ENCODE peak calls at places on chromosome 19, in six cellular contexts. A is psoas muscle, R is Peyer's patch, M is SK-N-SH, B is heart left ventricle, T is cardiac muscle cell. U is an unnamed sample.
A peak's percentile ranks its signal among the peaks of the same experiment; 100 is the strongest.

GRCh38 chr19:18503971-18504885 is 17.6 kb downstream of the ELL start:
- DNase-seq in A (no peak), R (peak; percentile 84), M (no peak), B (no peak), T (no peak), U (no peak)

GRCh38 chr19:45881909-45882528 is 3.9 kb downstream of the IRF2BP1 start:
- DNase-seq in A (no peak), R (peak; percentile 54), M (peak; percentile 17), B (no peak), T (no peak), U (no peak)

GRCh38 chr19:1213391-1214286 is 8.1 kb downstream of the STK11 start:
- DNase-seq in A (peak; percentile 80), R (peak; percentile 84), M (peak; percentile 57), B (peak; percentile 72), T (no peak), U (peak; percentile 91)

GRCh38 chr19:18161691-18162039 is 8.7 kb downstream of the PIK3R2 start:
- DNase-seq in A (no peak), R (no peak), M (no peak), B (no peak), T (no peak), U (no peak)

GRCh38 chr19:38079926-38080380 is 144.1 kb downstream of the DPF1 start:
- DNase-seq in A (no peak), R (no peak), M (no peak), B (no peak), T (no peak), U (no peak)

GRCh38 chr19:18203408-18203862 is 407 bp downstream of the RAB3A start:
- DNase-seq in A (peak; percentile 53), R (peak; percentile 71), M (peak; percentile 69), B (no peak), T (no peak), U (peak; percentile 36)

GRCh38 chr19:5978606-5979552 is 939 bp upstream of the RANBP3 start:
- DNase-seq in A (peak; percentile 50), R (no peak), M (peak; percentile 42), B (no peak), T (no peak), U (no peak)

GRCh38 chr19:5951338-5951861 is 26.5 kb downstream of the RANBP3 start:
- DNase-seq in A (no peak), R (no peak), M (no peak), B (no peak), T (no peak), U (no peak)

GRCh38 chr19:6234527-6234926 is 45.2 kb downstream of the MLLT1 start:
- DNase-seq in A (no peak), R (no peak), M (peak; percentile 31), B (no peak), T (no peak), U (no peak)

GRCh38 chr19:3389876-3390361 is 23.5 kb downstream of the NFIC start:
- DNase-seq in A (peak; percentile 55), R (no peak), M (no peak), B (no peak), T (peak; percentile 67), U (no peak)

GRCh38 chr19:19628499-19629134 is 597 bp upstream of the LPAR2 start:
- DNase-seq in A (no peak), R (peak; percentile 78), M (peak; percentile 95), B (no peak), T (peak; percentile 86), U (no peak)

GRCh38 chr19:30064776-30065494 is 122.9 kb downstream of the URI1 start:
- DNase-seq in A (no peak), R (peak; percentile 24), M (peak; percentile 40), B (no peak), T (no peak), U (no peak)

GRCh38 chr19:27738569-27739193 is 1474.3 kb downstream of the UQCRFS1 start:
- DNase-seq in A (no peak), R (peak; percentile 8), M (no peak), B (no peak), T (no peak), U (no peak)

GRCh38 chr19:17720487-17720839 is 1.2 kb downstream of the MAP1S start:
- DNase-seq in A (no peak), R (no peak), M (no peak), B (no peak), T (no peak), U (no peak)

GRCh38 chr19:46812898-46813569 is 24.6 kb upstream of the SLC1A5 start:
- DNase-seq in A (no peak), R (no peak), M (peak; percentile 67), B (no peak), T (peak; percentile 29), U (peak; percentile 92)

GRCh38 chr19:10718205-10719196 is 622 bp downstream of the DNM2 start:
- DNase-seq in A (peak; percentile 55), R (no peak), M (peak; percentile 70), B (peak; percentile 39), T (peak; percentile 76), U (peak; percentile 34)

GRCh38 chr19:2246801-2247361 is 2.2 kb upstream of the AMH start:
- DNase-seq in A (peak; percentile 73), R (no peak), M (peak; percentile 49), B (peak; percentile 58), T (no peak), U (no peak)

GRCh38 chr19:492091-492531 is 4.2 kb upstream of the MADCAM1 start:
- DNase-seq in A (peak; percentile 16), R (no peak), M (peak; percentile 69), B (no peak), T (no peak), U (no peak)

GRCh38 chr19:14114854-14115253 is 2.7 kb downstream of the PRKACA start:
- DNase-seq in A (peak; percentile 71), R (peak; percentile 78), M (peak; percentile 60), B (peak; percentile 51), T (peak; percentile 44), U (no peak)

GRCh38 chr19:55251296-55252081 is 7.3 kb downstream of the PPP6R1 start:
- DNase-seq in A (no peak), R (peak; percentile 62), M (peak; percentile 9), B (no peak), T (no peak), U (no peak)

GRCh38 chr19:45771331-45771933 is 2.4 kb upstream of the SIX5 start:
- DNase-seq in A (no peak), R (no peak), M (no peak), B (no peak), T (no peak), U (peak; percentile 76)

GRCh38 chr19:55340144-55340783 is 588 bp downstream of the KMT5C start:
- DNase-seq in A (peak; percentile 34), R (no peak), M (peak; percentile 63), B (no peak), T (peak; percentile 12), U (no peak)

GRCh38 chr19:18663940-18664530 is 19.4 kb upstream of the CRTC1 start:
- DNase-seq in A (no peak), R (no peak), M (no peak), B (no peak), T (no peak), U (no peak)

GRCh38 chr19:33192010-33192409 is 2.1 kb upstream of the LRP3 start:
- DNase-seq in A (no peak), R (no peak), M (peak; percentile 38), B (no peak), T (no peak), U (no peak)

GRCh38 chr19:33186835-33187540 is 7.1 kb upstream of the LRP3 start:
- DNase-seq in A (no peak), R (peak; percentile 59), M (no peak), B (no peak), T (no peak), U (no peak)

GRCh38 chr19:33186431-33186830 is 7.7 kb upstream of the LRP3 start:
- DNase-seq in A (no peak), R (peak; percentile 18), M (no peak), B (no peak), T (no peak), U (no peak)

GRCh38 chr19:33191501-33191900 is 2.6 kb upstream of the LRP3 start:
- DNase-seq in A (no peak), R (no peak), M (no peak), B (no peak), T (no peak), U (no peak)

DNA sequence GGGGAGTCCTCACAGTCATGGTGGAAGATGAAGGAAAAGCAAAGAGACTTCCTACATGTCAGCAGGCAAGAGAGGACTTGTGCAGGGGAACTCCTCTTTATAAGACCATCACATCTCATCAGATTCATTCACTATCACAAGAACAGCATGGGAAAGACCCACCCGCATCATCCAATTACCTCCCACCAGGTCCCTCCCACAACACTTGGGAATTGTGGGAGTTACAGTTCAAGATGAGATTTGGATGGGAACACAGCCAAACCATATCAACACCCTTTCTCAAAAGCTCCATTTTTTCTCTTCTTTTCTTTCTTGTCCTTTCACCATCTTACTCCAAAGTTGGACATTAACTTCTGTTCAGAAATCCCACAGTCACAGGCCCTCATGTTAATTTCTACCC is 4.7 kb upstream of the LRP3 start:
- DNase-seq in A (no peak), R (no peak), M (no peak), B (no peak), T (no peak), U (no peak)
- H3K27ac ChIP-seq in A (no peak overlapping the region), R (no peak overlapping the region), M (no peak overlapping the region), B (no peak overlapping the region), T (no peak overlapping the region), U (no peak overlapping the region)

GRCh38 chr19:7871280-7871529 is 3.0 kb downstream of the PRR36 start:
- DNase-seq in A (no peak), R (no peak), M (no peak), B (no peak), T (peak; percentile 84), U (no peak)
- H3K36me3 ChIP-seq in A (no peaks in the 10 kb centered on the region), R (no peaks in the 10 kb centered on the region), M (no peaks in the 10 kb centered on the region), B (no peaks in the 10 kb centered on the region), T (no peaks in the 10 kb centered on the region), U (no peaks in the 10 kb centered on the region)

GRCh38 chr19:7994114-7994513 is 11.3 kb downstream of the ELAVL1 start:
- DNase-seq in A (no peak), R (no peak), M (no peak), B (no peak), T (peak; percentile 13), U (no peak)
- TF ChIP-seq CTCF in A (no peak), R (no peak), M (no peak), B (no peak), T (no peak), U (no peak)

GRCh38 chr19:48943081-48943480 is 9.6 kb downstream of the DHDH start:
- DNase-seq in A (no peak), R (no peak), M (no peak), B (no peak), T (no peak), U (no peak)

GRCh38 chr19:48945415-48945814 is 9.3 kb upstream of the BAX start:
- DNase-seq in A (no peak), R (no peak), M (no peak), B (no peak), T (no peak), U (no peak)

GRCh38 chr19:48945817-48946216 is 8.9 kb upstream of the BAX start:
- DNase-seq in A (no peak), R (no peak), M (no peak), B (no peak), T (no peak), U (no peak)

GRCh38 chr19:48950159-48950558 is 4.5 kb upstream of the BAX start:
- DNase-seq in A (no peak), R (no peak), M (no peak), B (no peak), T (no peak), U (no peak)

GRCh38 chr19:48946789-48947542 is 7.7 kb upstream of the BAX start:
- DNase-seq in A (no peak), R (no peak), M (no peak), B (no peak), T (no peak), U (no peak)
- H3K27ac ChIP-seq in A (no peak overlapping the region), R (no peak overlapping the region), M (no peak overlapping the region), B (no peak overlapping the region), T (no peak overlapping the region), U (no peak overlapping the region)

U was measured in tibial artery.